ENCODE peak calls at places on chromosomes 13 and 19, in eight cellular contexts. B, N, L, C, E, S, R and V are unnamed samples.

GRCh38 chr13:72561791-72562190 is 165.6 kb downstream of the MZT1 start:
- DNase-seq in B (no peak), L (no peak), R (no peak), E (no peak), N (no peak), S (no peak), C (no peak), V (no peak)

GRCh38 chr13:40210865-40211585 is 455.4 kb downstream of the FOXO1 start:
- DNase-seq in S (no peak), B (no peak), L (no peak), C (no peak), E (no peak), R (no peak), N (no peak), V (no peak)

GRCh38 chr13:113351514-113352026 is 12.4 kb downstream of the GRTP1 start:
- DNase-seq in C (no peak), L (no peak), E (no peak), S (no peak), N (no peak), R (no peak), B (no peak), V (peak; percentile 12)

GRCh38 chr13:39602277-39602613 is 748 bp downstream of the LHFPL6 start:
- DNase-seq in C (no peak), L (no peak), S (no peak), R (no peak), E (no peak), B (no peak), N (no peak), V (no peak)

GRCh38 chr13:85379433-85379832 is 419.8 kb downstream of the SLITRK6 start:
- DNase-seq in L (no peak), B (no peak), N (no peak), S (no peak), R (no peak), C (no peak), E (no peak), V (no peak)

GRCh38 chr19:15141143-15141542 is 33.9 kb downstream of the SYDE1 start:
- DNase-seq in B (no peak), E (no peak), C (no peak), S (no peak), N (no peak), R (no peak), L (no peak), V (no peak)

GRCh38 chr19:5407356-5407755 is 47.9 kb upstream of the ZNRF4 start:
- DNase-seq in L (no peak), S (no peak), R (peak; percentile 3), B (peak; percentile 12), C (no peak), E (no peak), N (peak; percentile 49), V (peak; percentile 20)

GRCh38 chr19:47608908-47609879 is at the start of gene BICRA:
- DNase-seq in B (peak; percentile 88), R (peak; percentile 77), S (peak; percentile 88), E (peak; percentile 42), N (peak; percentile 95), L (peak; percentile 83), C (peak; percentile 91), V (peak; percentile 81)

GRCh38 chr13:62583466-62583865 is 1167.8 kb upstream of the PCDH20 start:
- DNase-seq in N (no peak), E (no peak), B (no peak), R (no peak), L (no peak), S (no peak), C (no peak), V (no peak)

GRCh38 chr19:19137556-19138109 is 645 bp downstream of the TMEM161A start:
- DNase-seq in C (no peak), B (peak; percentile 15), N (peak; percentile 20), R (peak; percentile 8), S (no peak), E (no peak), L (no peak), V (peak; percentile 10)

GRCh38 chr13:91207261-91207660 is 140.2 kb upstream of the MIR17HG start:
- DNase-seq in R (no peak), N (no peak), E (no peak), B (no peak), S (no peak), C (no peak), L (no peak), V (no peak)

GRCh38 chr13:51802601-51803000 is 1.4 kb downstream of the DHRS12 start:
- DNase-seq in E (no peak), C (no peak), L (no peak), R (no peak), B (no peak), N (no peak), S (no peak), V (no peak)

GRCh38 chr19:37931941-37932655 is 25.1 kb downstream of the SIPA1L3 start:
- DNase-seq in S (peak; percentile 26), N (peak; percentile 87), C (peak; percentile 89), B (peak; percentile 50), R (peak; percentile 58), L (peak; percentile 87), E (peak; percentile 21), V (peak; percentile 68)

GRCh38 chr19:55605207-55605636 is 225 bp upstream of the ZNF865 start:
- DNase-seq in C (peak; percentile 96), N (peak; percentile 99), B (peak; percentile 98), R (peak; percentile 92), L (peak; percentile 96), S (peak; percentile 98), E (peak; percentile 91), V (peak; percentile 97)

GRCh38 chr13:32225494-32225931 is 89.7 kb downstream of the ZAR1L start:
- DNase-seq in B (peak; percentile 28), S (no peak), L (no peak), N (no peak), E (no peak), C (no peak), R (peak; percentile 88), V (peak; percentile 61)

GRCh38 chr19:2553510-2553909 is 77.6 kb downstream of the GADD45B start:
- DNase-seq in N (no peak), S (no peak), L (no peak), C (no peak), E (no peak), R (no peak), B (no peak), V (no peak)

DNA sequence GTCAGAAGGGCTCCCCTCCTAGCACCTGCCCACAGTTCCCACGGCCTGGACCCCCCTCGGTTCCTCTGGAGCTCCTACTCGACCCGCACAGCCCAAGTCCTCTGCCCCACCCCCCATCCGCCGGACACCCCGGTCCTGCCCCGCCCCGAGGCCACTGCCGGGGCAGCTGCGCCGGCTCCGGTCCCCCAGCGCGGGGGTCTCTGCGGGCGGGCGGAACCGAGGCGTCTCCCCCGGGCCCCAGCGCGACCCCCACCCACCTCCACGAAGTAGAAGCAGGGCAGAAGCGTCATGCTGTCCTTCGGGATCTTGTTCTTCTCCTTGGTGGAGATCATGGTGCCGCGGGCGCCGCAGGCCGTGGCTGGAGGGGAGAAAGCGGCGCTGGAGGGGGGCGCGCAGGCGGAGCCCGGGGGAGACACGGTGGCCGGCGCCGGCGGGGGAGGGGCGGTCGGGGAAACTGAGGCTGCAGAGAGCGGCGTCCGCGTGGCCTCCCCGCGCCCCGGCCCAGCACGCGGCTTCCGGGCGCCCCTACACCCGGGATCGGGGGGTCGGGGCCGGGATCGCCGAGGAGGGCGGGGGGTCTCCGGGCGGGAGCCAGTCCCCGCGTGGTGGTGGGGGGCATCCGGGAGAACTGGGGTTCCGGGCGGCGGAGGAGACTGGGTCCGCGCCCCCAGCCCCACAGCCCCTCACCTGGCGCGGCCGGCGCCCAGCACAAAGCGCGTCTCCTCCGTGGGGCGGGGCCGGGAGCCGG is at the start of gene PLPPR3:
- DNase-seq in E (no peak), R (no peak), S (no peak), B (no peak), N (peak; percentile 63), L (no peak), C (no peak), V (no peak)
- H3K4me3 ChIP-seq in E (peak within 1 kb of the TSS; percentile 53), R (peak within 1 kb of the TSS; percentile 41), S (peak within 1 kb of the TSS; percentile 51), B (peak within 1 kb of the TSS; percentile 27), N (peak within 1 kb of the TSS; percentile 99), L (peak within 1 kb of the TSS; percentile 49), C (peak within 1 kb of the TSS; percentile 47), V (peak within 1 kb of the TSS; percentile 13)

DNA sequence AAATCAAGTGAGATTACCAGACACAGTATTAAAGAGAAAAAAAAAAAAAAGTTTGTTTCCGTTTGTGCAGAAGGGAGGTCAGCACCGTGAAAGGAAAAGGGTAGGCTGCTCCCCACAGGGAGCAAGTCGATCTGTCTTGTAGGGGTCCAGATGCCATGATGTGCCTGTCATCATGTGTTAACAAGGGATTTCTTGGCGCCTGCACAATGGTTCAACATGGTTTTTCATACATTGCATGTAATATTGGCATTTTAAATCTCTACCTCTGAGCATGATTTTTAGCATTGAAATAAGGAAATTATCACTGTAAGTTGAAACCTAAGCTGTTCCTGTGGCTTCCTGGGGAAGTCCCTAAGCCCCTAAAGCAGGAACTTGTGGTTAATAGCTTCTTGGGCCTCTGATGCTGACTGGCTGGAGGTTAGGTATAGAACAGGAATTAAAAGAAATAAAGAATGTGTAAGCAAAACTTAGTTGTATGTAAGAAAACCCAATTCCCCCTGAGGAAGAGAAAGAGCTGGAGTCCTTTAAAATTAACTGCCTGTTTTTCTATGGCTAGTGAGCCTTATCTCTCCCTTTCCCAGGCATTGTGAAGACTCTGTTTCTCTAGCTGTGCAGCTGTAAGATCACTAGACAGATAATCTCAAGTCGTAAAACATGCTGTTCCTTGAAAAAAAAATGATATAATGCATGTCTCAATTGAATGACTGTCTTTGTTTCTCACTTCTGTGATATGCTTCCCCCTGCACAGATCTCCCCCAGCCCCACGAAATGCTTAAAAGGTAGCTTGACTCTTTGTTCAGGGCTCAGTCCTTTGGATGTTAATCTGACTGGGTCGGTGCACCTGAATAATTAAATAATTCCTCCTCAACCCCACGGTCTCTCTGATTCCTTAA is 7.4 kb upstream of the FCGBP start:
- DNase-seq in E (no peak), S (no peak), R (no peak), N (peak; percentile 35), B (peak; percentile 15), L (no peak), C (no peak), V (no peak)
- H3K4me3 ChIP-seq in E (peak overlapping the region; percentile 21), S (no peak overlapping the region), R (no peak overlapping the region), N (no peak overlapping the region), B (no peak overlapping the region), L (no peak overlapping the region), C (no peak overlapping the region), V (no peak overlapping the region)

DNA sequence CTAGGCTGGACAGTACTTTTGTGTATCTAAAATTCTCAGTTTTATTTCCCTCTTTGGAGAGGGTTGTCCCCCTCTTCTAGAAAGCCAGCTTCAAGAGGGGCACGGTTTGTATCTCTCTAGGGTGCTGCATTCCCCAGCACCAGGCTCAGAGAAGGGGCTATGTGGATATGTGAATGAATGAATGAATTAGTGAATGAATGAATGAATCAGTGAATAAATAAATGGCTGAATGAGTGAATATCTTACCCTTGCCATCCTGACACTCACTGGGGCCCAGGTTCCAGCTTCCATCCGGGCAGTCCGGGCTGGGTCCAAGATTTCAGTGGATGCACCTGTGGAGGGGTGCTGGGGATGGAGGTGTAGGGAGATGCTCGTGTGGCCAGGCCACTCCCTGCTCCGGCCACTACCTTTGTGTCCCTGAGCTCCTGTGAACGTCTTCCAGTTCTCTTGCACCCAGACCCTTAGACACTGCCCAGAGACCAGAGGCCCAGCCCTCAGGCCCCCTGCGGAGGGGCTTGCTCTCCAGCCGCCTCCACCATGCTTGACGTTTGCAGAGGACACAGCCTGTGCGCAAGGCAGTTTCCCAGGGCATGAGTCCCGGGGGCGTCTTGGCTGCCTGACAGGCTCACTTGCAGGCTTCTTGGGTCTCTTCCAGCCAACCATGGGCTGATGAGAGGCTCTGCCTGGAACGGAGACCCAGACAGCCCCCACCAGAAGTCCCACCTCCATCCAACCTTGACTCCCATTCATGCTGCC is 2.8 kb upstream of the KCNN1 start:
- DNase-seq in E (no peak), N (no peak), L (no peak), R (no peak), C (no peak), B (no peak), S (no peak), V (no peak)
- H3K4me3 ChIP-seq in E (no peak overlapping the region), N (no peak overlapping the region), L (no peak overlapping the region), R (no peak overlapping the region), C (no peak overlapping the region), B (no peak overlapping the region), S (no peak overlapping the region), V (no peak overlapping the region)

GRCh38 chr19:42313840-42314755 is 989 bp downstream of the TMEM145 start:
- DNase-seq in S (no peak), E (no peak), L (no peak), R (no peak), C (no peak), B (no peak), N (no peak), V (no peak)
- H3K4me3 ChIP-seq in S (peak overlapping the region; percentile 64), E (no peak overlapping the region), L (peak overlapping the region; percentile 55), R (no peak overlapping the region), C (peak overlapping the region; percentile 52), B (no peak overlapping the region), N (peak overlapping the region; percentile 85), V (no peak overlapping the region)